ENCODE peak calls at places on chromosomes 3 and 15, in six cellular contexts. A is GM23248, F is GM12878, K is OCI-LY7, E is mesenchymal stem cell, Y is mammary epithelial cell. P is an unnamed sample.

GRCh38 chr3:16277471-16277870 is 12.5 kb downstream of the OXNAD1 start:
- DNase-seq in E (peak; percentile 51), Y (no peak), A (no peak), K (no peak), F (no peak), P (no peak)

GRCh38 chr3:104368760-104369159 is 997.9 kb upstream of the ALCAM start:
- DNase-seq in F (no peak), Y (no peak), E (no peak), A (no peak), K (no peak), P (no peak)

GRCh38 chr15:100172356-100173024 is 169.3 kb downstream of the ADAMTS17 start:
- DNase-seq in A (no peak), F (no peak), E (no peak), Y (no peak), K (peak; percentile 10), P (no peak)

GRCh38 chr3:33277193-33277882 is at the start of gene FBXL2:
- DNase-seq in F (no peak), A (peak; percentile 69), Y (peak; percentile 68), K (peak; percentile 63), E (peak; percentile 75), P (peak; percentile 96)

GRCh38 chr3:61181874-61182273 is 69.4 kb downstream of the FHIT start:
- DNase-seq in K (no peak), F (peak; percentile 64), Y (peak; percentile 82), A (peak; percentile 36), E (peak; percentile 18), P (no peak)

GRCh38 chr15:84671211-84671610 is 13.2 kb upstream of the NMB start:
- DNase-seq in K (no peak), A (peak; percentile 86), E (peak; percentile 71), F (no peak), Y (peak; percentile 75), P (no peak)

GRCh38 chr15:73928971-73929627 is 2.8 kb downstream of the LOXL1 start:
- DNase-seq in A (peak; percentile 67), E (no peak), Y (no peak), F (no peak), K (no peak), P (peak; percentile 55)

GRCh38 chr3:118526758-118527526 is 507.7 kb downstream of the IGSF11 start:
- DNase-seq in E (no peak), F (peak; percentile 20), K (no peak), A (no peak), Y (no peak), P (no peak)

GRCh38 chr15:41115088-41115651 is 910 bp downstream of the INO80 start:
- DNase-seq in K (no peak), A (peak; percentile 61), Y (no peak), E (peak; percentile 69), F (peak; percentile 25), P (peak; percentile 80)

GRCh38 chr3:151400341-151400740 is 15.8 kb upstream of the P2RY12 start:
- DNase-seq in K (no peak), Y (peak; percentile 48), F (no peak), E (no peak), A (no peak), P (no peak)

GRCh38 chr15:23424111-23424904 is 22.7 kb downstream of the GOLGA6L2 start:
- DNase-seq in F (no peak), Y (no peak), E (no peak), A (no peak), K (no peak), P (no peak)

GRCh38 chr3:186998937-186999368 is 68.6 kb downstream of the ST6GAL1 start:
- DNase-seq in E (no peak), F (no peak), K (peak; percentile 69), Y (no peak), A (no peak), P (peak; percentile 35)

GRCh38 chr3:95565502-95565901 is 1248.9 kb upstream of the EPHA6 start:
- DNase-seq in F (no peak), Y (no peak), A (no peak), K (no peak), E (no peak), P (no peak)

GRCh38 chr3:107710851-107711250 is 188.1 kb downstream of the BBX start:
- DNase-seq in Y (peak; percentile 32), A (peak; percentile 59), F (no peak), E (peak; percentile 34), K (no peak), P (no peak)

GRCh38 chr3:8555705-8556314 is 54.2 kb downstream of the LMCD1 start:
- DNase-seq in Y (no peak), F (no peak), K (no peak), A (no peak), E (no peak), P (no peak)

GRCh38 chr3:101148001-101148400 is 154.8 kb upstream of the ABI3BP start:
- DNase-seq in F (no peak), A (no peak), E (no peak), Y (no peak), K (no peak), P (no peak)

GRCh38 chr15:40871749-40872617 is 2.1 kb downstream of the RHOV start:
- DNase-seq in A (no peak), F (peak; percentile 76), E (no peak), K (no peak), Y (peak; percentile 86), P (no peak)

GRCh38 chr15:71104636-71105035 is 10.6 kb upstream of the THSD4 start:
- DNase-seq in Y (no peak), A (no peak), E (no peak), F (no peak), K (no peak), P (no peak)

GRCh38 chr3:14886101-14886500 is 61.3 kb upstream of the NR2C2 start:
- DNase-seq in F (no peak), Y (no peak), A (no peak), E (no peak), K (no peak), P (no peak)

GRCh38 chr3:42657675-42658074 is 4.2 kb downstream of the ZBTB47 start:
- DNase-seq in F (no peak), K (no peak), E (no peak), A (no peak), Y (no peak), P (no peak)

DNA sequence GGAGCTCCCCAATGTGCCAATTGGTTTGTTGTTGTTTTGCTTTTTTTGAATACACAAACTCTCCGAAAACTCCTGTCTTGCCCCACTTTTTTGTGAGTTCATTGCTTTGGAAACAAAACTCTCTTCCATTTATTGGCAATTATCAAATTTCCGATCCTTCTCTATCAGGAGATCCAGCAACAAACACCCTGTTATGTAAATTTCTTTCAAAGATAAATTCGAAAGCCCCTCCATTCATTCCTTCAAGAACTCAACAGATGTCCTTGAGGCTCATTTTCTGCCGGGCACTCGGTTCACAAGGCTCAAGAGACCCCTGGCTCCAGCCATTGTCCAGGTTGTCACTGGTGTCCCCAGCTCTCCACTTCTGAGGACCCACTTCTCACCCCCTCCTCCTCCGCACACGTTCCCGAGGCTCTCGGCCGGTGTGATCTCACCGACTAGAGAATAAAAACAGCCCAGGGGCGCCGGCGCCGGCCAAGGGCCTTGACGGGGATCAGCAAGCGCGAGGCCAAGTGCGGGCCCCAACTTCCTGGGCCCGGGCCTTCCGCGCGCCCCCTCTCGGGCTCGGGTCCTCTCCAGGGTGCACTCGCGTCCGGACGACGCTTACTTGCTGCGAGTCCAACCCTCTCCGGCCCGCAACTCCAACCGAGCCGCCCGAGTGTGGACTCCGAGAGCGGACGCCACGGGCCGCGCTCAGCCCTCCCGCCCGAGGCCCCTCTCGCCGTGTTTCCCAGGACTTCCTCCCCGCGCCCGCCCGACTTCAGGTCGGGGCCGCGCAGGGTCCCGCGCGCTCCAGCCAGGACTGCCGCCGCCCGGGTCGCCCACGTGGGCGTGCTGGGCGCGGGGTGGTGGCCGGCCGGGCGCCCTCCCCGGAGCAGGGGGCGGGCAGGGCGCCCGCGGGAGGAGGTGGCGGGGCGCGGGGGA is 533 bp upstream of the SMAD3 start:
- DNase-seq in A (no peak), E (peak; percentile 76), K (no peak), F (no peak), Y (no peak), P (peak; percentile 68)
- H2AFZ ChIP-seq in A (peak overlapping the region; percentile 70), E (peak overlapping the region; percentile 23), K (peak overlapping the region; percentile 70), F (peak overlapping the region; percentile 66), Y (peak overlapping the region; percentile 71), P (no peak overlapping the region)

DNA sequence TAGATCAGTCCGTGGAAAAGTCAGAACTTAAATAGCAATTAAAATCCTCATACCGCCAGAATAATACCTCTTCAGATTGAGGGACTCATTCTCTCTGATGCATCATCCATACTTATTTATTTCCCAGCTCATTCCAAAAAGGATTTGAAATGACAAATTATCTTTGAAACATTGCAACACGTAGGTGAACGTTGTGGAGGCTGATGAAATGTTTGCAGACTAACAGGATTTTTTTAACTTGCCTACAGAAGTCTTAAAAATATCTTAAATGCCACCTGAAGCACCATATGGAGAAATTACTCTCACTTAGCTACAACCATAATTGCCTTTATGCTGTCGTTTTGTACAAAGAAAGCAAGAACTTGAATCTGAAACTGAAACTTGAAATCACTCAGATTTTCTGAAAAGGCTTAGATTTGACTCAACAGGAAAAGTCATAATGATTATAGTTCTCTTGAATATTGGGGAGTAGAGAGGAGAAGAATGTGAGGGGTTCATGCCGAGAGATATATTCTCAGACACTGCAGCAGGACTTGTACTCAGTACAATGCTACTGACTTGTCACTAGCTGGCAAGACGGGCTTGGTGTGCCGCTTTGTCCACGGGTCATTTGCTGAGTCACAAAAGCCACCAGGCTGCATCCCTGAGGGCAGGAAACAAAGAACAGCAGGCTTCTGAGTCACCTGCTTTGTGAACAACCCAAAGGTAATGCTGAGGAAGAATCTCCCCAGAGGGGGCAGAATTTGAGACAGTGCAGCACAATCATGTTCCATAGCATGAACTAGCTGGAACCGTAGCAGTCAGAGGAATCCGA is 7.1 kb upstream of the FMN1 start:
- DNase-seq in A (peak; percentile 77), E (peak; percentile 46), K (peak; percentile 50), F (peak; percentile 68), Y (peak; percentile 91), P (peak; percentile 87)
- H3K4me3 ChIP-seq in A (peak overlapping the region; percentile 47), E (peak overlapping the region; percentile 77), K (peak overlapping the region; percentile 13), F (no peak overlapping the region), Y (no peak overlapping the region), P (no peak overlapping the region)

GRCh38 chr3:77392181-77392580 is 352.3 kb downstream of the ROBO2 start:
- DNase-seq in K (no peak), A (no peak), F (no peak), Y (no peak), E (no peak), P (peak; percentile 54)
- H2AFZ ChIP-seq in K (no peak overlapping the region), A (no peak overlapping the region), F (no peak overlapping the region), Y (no peak overlapping the region), E (no peak overlapping the region), P (no peak overlapping the region)

GRCh38 chr3:48441940-48442339 is 1.9 kb downstream of the TMA7 start:
- DNase-seq in A (no peak), K (no peak), E (no peak), Y (no peak), F (no peak), P (no peak)

GRCh38 chr3:48445277-48445882 is 1.2 kb upstream of the ATRIP start:
- DNase-seq in E (no peak), K (no peak), F (no peak), A (no peak), Y (no peak), P (no peak)

GRCh38 chr3:48446425-48447193 is at the start of gene ATRIP:
- DNase-seq in A (peak; percentile 97), F (no peak), E (peak; percentile 89), K (peak; percentile 91), Y (peak; percentile 90), P (peak; percentile 97)

GRCh38 chr3:48451270-48451669 is 4.7 kb downstream of the ATRIP start:
- DNase-seq in K (no peak), F (no peak), A (no peak), Y (no peak), E (no peak), P (no peak)

DNA sequence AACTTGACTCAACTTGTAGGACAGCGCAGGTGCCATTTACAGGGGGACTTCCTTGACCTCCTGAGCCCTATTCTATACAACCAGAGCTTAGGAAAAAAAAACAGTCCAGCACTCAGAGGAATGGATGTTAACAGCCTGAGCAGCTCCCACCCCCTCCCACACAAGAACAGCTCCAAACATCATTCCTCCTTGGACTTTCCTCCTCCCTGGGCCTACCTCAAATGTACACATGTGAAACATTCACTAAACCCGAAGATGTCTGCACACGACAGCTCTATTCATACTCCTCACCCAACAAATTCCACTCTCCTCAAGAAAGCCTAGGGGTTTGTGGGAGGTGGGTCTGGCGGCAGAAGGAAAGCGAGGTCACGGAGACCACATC is 503 bp upstream of the ATRIP start:
- DNase-seq in F (no peak), E (no peak), Y (no peak), A (no peak), K (no peak), P (no peak)
- H3K4me3 ChIP-seq in F (peak overlapping the region; percentile 74), E (peak overlapping the region; percentile 100), Y (peak overlapping the region; percentile 74), A (peak overlapping the region; percentile 89), K (peak overlapping the region; percentile 92), P (peak overlapping the region; percentile 74)

P was measured in neural progenitor cell.